ENCODE peak calls at places on chromosomes 3 and 15, in four cellular contexts. F is H1, X is K562, P is HepG2. K is an unnamed sample.

GRCh38 chr3:5010706-5011554 is 31.7 kb downstream of the BHLHE40 start:
- DNase-seq in X (no peak), P (no peak), F (no peak), K (no peak)

GRCh38 chr15:55703873-55704285 is 39.1 kb downstream of the PRTG start:
- DNase-seq in F (no peak), P (no peak), X (no peak), K (no peak)

GRCh38 chr3:73592154-73592877 is 32.4 kb downstream of the PDZRN3 start:
- DNase-seq in P (no peak), F (no peak), X (no peak), K (no peak)

GRCh38 chr3:21752749-21753347 is 1.8 kb upstream of the ZNF385D start:
- DNase-seq in F (no peak), X (peak; percentile 19), P (peak; percentile 2), K (no peak)

GRCh38 chr15:88391006-88391405 is 76.2 kb downstream of the MRPL46 start:
- DNase-seq in X (no peak), P (no peak), F (no peak), K (no peak)

GRCh38 chr15:85597155-85597815 is 197.4 kb downstream of the KLHL25 start:
- DNase-seq in X (no peak), P (no peak), F (no peak), K (no peak)

GRCh38 chr3:177753498-177754155 is 556.3 kb upstream of the TBL1XR1 start:
- DNase-seq in F (no peak), P (no peak), X (no peak), K (no peak)

GRCh38 chr15:60390931-60391501 is 6.8 kb downstream of the ANXA2 start:
- DNase-seq in P (peak; percentile 88), F (no peak), X (no peak), K (peak; percentile 87)

GRCh38 chr3:29532473-29532872 is 251.6 kb downstream of the RBMS3 start:
- DNase-seq in F (no peak), X (no peak), P (no peak), K (no peak)

GRCh38 chr3:51075221-51075775 is 309.8 kb upstream of the MANF start:
- DNase-seq in P (no peak), F (no peak), X (no peak), K (no peak)

GRCh38 chr3:63807901-63808589 is 11.1 kb upstream of the C3orf49 start:
- DNase-seq in F (no peak), X (no peak), P (no peak), K (no peak)

GRCh38 chr3:55320928-55321327 is 166.2 kb downstream of the WNT5A start:
- DNase-seq in X (no peak), P (no peak), F (no peak), K (no peak)

GRCh38 chr3:143808999-143809700 is 39.1 kb downstream of the SLC9A9 start:
- DNase-seq in P (no peak), F (no peak), X (no peak), K (no peak)

GRCh38 chr15:83436513-83437158 is 10.5 kb upstream of the SH3GL3 start:
- DNase-seq in F (no peak), X (peak; percentile 18), P (peak; percentile 7), K (peak; percentile 33)

GRCh38 chr3:51340989-51341636 is 44.0 kb upstream of the MANF start:
- DNase-seq in X (no peak), F (no peak), P (peak; percentile 14), K (peak; percentile 29)

GRCh38 chr3:43378066-43378935 is 92.0 kb downstream of the SNRK start:
- DNase-seq in F (no peak), X (peak; percentile 69), P (peak; percentile 31), K (peak; percentile 39)

GRCh38 chr3:112984485-112984884 is 6.3 kb upstream of the GTPBP8 start:
- DNase-seq in X (no peak), F (no peak), P (peak; percentile 7), K (no peak)

GRCh38 chr3:33181229-33181628 is 37.4 kb downstream of the SUSD5 start:
- DNase-seq in P (peak; percentile 86), F (no peak), X (no peak), K (no peak)

GRCh38 chr15:20358066-20358780 is 183.4 kb downstream of the GOLGA6L6 start:
- DNase-seq in P (no peak), F (no peak), X (no peak), K (no peak)

GRCh38 chr3:145869958-145870357 is 291.0 kb downstream of the PLOD2 start:
- DNase-seq in X (no peak), F (no peak), P (no peak), K (no peak)

GRCh38 chr3:110504901-110505300 is 566.7 kb upstream of the NECTIN3 start:
- DNase-seq in F (no peak), P (no peak), X (peak; percentile 30), K (no peak)

GRCh38 chr15:43552261-43552660 is 34.9 kb downstream of the MAP1A start:
- DNase-seq in P (no peak), F (no peak), X (no peak), K (no peak)

GRCh38 chr15:43547539-43547938 is 30.1 kb downstream of the MAP1A start:
- DNase-seq in X (no peak), P (no peak), F (no peak), K (no peak)

GRCh38 chr15:43545426-43545825 is 28.0 kb downstream of the MAP1A start:
- DNase-seq in X (no peak), F (no peak), P (no peak), K (no peak)

GRCh38 chr15:43553021-43553420 is 35.6 kb downstream of the MAP1A start:
- DNase-seq in F (no peak), P (no peak), X (no peak), K (no peak)

GRCh38 chr15:43550527-43551363 is 33.3 kb downstream of the MAP1A start:
- DNase-seq in P (no peak), X (no peak), F (no peak), K (no peak)
- TF ChIP-seq ATF3 in P (no peak), X (no peak), F (no peak), K (no peak)

GRCh38 chr3:171404376-171404982 is 55.7 kb downstream of the TNIK start:
- DNase-seq in X (no peak), P (no peak), F (no peak), K (no peak)

GRCh38 chr3:171402281-171402680 is 57.9 kb downstream of the TNIK start:
- DNase-seq in P (no peak), F (no peak), X (no peak), K (no peak)

GRCh38 chr3:171412054-171412453 is 48.2 kb downstream of the TNIK start:
- DNase-seq in X (no peak), F (no peak), P (no peak), K (no peak)

GRCh38 chr3:171407746-171408145 is 52.5 kb downstream of the TNIK start:
- DNase-seq in P (no peak), F (no peak), X (peak; percentile 16), K (no peak)
- TF ChIP-seq FOSL1 in P (no peak), F (no peak), X (peak; percentile 98), K (no peak)

GRCh38 chr15:58498821-58499580 is 67.2 kb downstream of the LIPC start:
- DNase-seq in P (no peak), F (no peak), X (no peak), K (no peak)
- H3K9ac ChIP-seq in P (no peak overlapping the region), F (no peak overlapping the region), X (no peak overlapping the region), K (no peak overlapping the region)

DNA sequence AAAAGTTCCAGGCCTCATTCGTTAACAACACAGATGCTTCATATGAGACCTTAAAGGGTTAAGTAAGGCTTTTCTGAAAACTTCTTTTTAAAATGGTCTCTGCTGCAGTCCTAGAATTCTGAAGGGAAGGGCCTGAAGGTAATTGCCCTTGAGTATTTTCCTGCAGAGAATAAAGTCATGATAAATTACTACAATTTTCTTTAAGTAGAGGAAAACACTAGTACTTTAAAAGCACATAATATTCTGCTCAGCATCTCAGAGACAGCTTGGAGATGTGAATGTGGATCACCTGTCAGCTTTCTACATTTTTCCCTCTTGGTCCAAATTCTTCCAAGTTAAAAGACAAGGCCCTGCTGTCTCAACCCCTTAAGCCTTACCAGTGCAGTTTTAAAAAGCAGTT is 419.5 kb downstream of the MFSD1 start:
- DNase-seq in F (no peak), P (no peak), X (no peak), K (no peak)
- TF ChIP-seq ATF3 in F (no peak), P (no peak), X (no peak), K (no peak)

DNA sequence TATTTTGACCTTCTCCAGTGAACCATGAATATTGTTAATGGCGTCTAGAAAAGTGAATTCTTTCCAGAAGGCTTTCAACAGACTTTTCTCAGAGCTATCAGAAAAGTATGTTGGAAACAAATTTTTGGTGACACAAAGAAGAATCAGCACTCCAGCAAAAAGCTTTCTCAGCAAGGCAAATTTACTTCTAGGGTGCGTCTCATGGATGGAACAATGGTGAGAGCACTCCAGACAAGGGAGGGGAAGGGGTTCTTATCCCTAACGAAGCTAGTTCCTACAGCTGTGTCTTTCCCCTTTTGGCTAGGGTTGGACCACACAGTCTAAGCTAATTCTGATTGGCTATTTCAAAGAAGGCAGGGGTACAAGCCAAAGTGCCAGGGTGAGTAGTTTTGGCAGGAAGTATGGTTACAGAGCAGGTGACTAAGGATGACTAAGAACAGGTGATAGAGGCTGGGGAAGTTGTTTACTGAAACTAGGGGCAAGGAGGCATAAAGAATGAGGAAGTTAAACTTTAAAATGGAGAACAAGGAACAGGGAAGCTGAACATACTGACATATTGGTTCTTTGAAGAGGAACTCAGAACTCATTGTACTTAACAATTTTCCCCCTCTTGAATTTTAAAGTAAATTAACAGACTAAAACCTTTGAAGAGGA is 959.8 kb downstream of the NAALADL2 start:
- DNase-seq in X (no peak), P (no peak), F (no peak), K (peak; percentile 3)
- TF ChIP-seq FOSL1 in X (no peak), P (no peak), F (no peak), K (peak; percentile 22)

GRCh38 chr15:63358296-63359029 is 23.2 kb downstream of the CA12 start:
- DNase-seq in P (no peak), F (no peak), X (no peak), K (no peak)
- H3K9ac ChIP-seq in P (no peak overlapping the region), F (no peak overlapping the region), X (no peak overlapping the region), K (no peak overlapping the region)

GRCh38 chr3:190320594-190321362 is 1.5 kb downstream of the CLDN1 start:
- DNase-seq in F (no peak), X (no peak), P (no peak), K (no peak)

GRCh38 chr3:190322604-190323240 is 476 bp upstream of the CLDN1 start:
- DNase-seq in F (no peak), X (no peak), P (no peak), K (no peak)

GRCh38 chr3:190325923-190326322 is 3.7 kb upstream of the CLDN1 start:
- DNase-seq in P (no peak), X (no peak), F (no peak), K (no peak)

GRCh38 chr3:190321789-190322603 is at the start of gene CLDN1:
- DNase-seq in P (peak; percentile 70), F (peak; percentile 73), X (peak; percentile 30), K (peak; percentile 24)

GRCh38 chr3:190323241-190323617 is 983 bp upstream of the CLDN1 start:
- DNase-seq in X (no peak), F (no peak), P (no peak), K (no peak)
- TF ChIP-seq ATF3 in X (no peak), F (no peak), P (no peak), K (no peak)

GRCh38 chr3:188491276-188491687 is 337.3 kb downstream of the LPP start:
- DNase-seq in X (no peak), P (no peak), F (no peak), K (no peak)
- TF ChIP-seq FOSL1 in X (no peak), P (no peak), F (no peak), K (no peak)